ENCODE peak calls at places on chromosome 1, in six cellular contexts. H, K, L, O, G and B are unnamed samples.

GRCh38 chr1:10341062-10341600 is 57.7 kb upstream of the PGD start:
- DNase-seq in L (no peak), O (no peak), K (no peak), H (no peak), G (no peak), B (no peak)

GRCh38 chr1:2523891-2524609 is 2.3 kb downstream of the PANK4 start:
- DNase-seq in O (no peak), G (no peak), K (no peak), L (no peak), H (no peak), B (no peak)

GRCh38 chr1:170267317-170267716 is 121.6 kb downstream of the NTMT2 start:
- DNase-seq in L (no peak), H (no peak), O (no peak), K (no peak), G (no peak), B (no peak)

GRCh38 chr1:28091043-28091781 is 2.8 kb upstream of the EYA3 start:
- DNase-seq in L (peak), G (no peak), H (peak), K (peak), O (no peak), B (peak)

GRCh38 chr1:2443285-2444137 is 31.1 kb upstream of the PEX10 start:
- DNase-seq in L (no peak), O (no peak), G (no peak), H (no peak), K (no peak), B (peak)

GRCh38 chr1:27216466-27216865 is 18.0 kb upstream of the WDTC1 start:
- DNase-seq in G (no peak), O (no peak), L (no peak), H (no peak), K (no peak), B (no peak)

GRCh38 chr1:111320066-111320879 is 29.6 kb downstream of the CHIA start:
- DNase-seq in K (no peak), H (no peak), O (no peak), L (no peak), G (no peak), B (no peak)

GRCh38 chr1:34929497-34929852 is at the start of gene DLGAP3:
- DNase-seq in L (no peak), K (no peak), H (no peak), O (no peak), G (no peak), B (no peak)

GRCh38 chr1:52862666-52863458 is 20.3 kb downstream of the ZYG11A start:
- DNase-seq in K (no peak), L (no peak), G (no peak), H (no peak), O (no peak), B (no peak)

GRCh38 chr1:9714257-9714718 is 62.8 kb downstream of the PIK3CD start:
- DNase-seq in K (no peak), O (no peak), H (peak), G (no peak), L (no peak), B (no peak)

GRCh38 chr1:25912076-25912831 is 6.0 kb upstream of the STMN1 start:
- DNase-seq in O (no peak), G (no peak), K (no peak), H (no peak), L (peak), B (no peak)

GRCh38 chr1:3435666-3436065 is 18.8 kb upstream of the ARHGEF16 start:
- DNase-seq in L (no peak), K (no peak), G (no peak), H (no peak), O (no peak), B (no peak)

GRCh38 chr1:109845658-109846057 is 65.0 kb upstream of the CSF1 start:
- DNase-seq in L (no peak), O (no peak), K (no peak), G (no peak), H (no peak), B (no peak)

GRCh38 chr1:31505884-31506497 is 70.3 kb upstream of the TINAGL1 start:
- DNase-seq in L (peak), O (no peak), K (peak), G (no peak), H (no peak), B (no peak)

GRCh38 chr1:39132505-39133339 is 71.8 kb upstream of the MACF1 start:
- DNase-seq in K (no peak), O (no peak), L (no peak), G (peak), H (no peak), B (peak)

GRCh38 chr1:37240897-37241296 is 206.6 kb upstream of the GRIK3 start:
- DNase-seq in O (no peak), K (no peak), H (no peak), L (no peak), G (no peak), B (no peak)

GRCh38 chr1:6185151-6185550 is 5.0 kb upstream of the CHD5 start:
- DNase-seq in H (no peak), O (no peak), K (no peak), L (peak), G (no peak), B (no peak)

GRCh38 chr1:230307213-230307612 is 118.9 kb downstream of the PGBD5 start:
- DNase-seq in H (no peak), K (no peak), L (peak), G (no peak), O (no peak), B (no peak)

GRCh38 chr1:223048026-223048425 is 95.0 kb downstream of the TLR5 start:
- DNase-seq in L (no peak), G (no peak), K (no peak), O (no peak), H (no peak), B (no peak)